ENCODE peak calls at places on chromosomes 7 and 10, in eight cellular contexts. D, Y, I, Q, M, T, A and L are unnamed samples.

GRCh38 chr7:54252256-54253035 is 289.7 kb upstream of the VSTM2A start:
- DNase-seq in D (no peak), Y (no peak), I (no peak), Q (no peak), M (no peak), T (no peak), A (no peak), L (no peak)

GRCh38 chr7:106143711-106144347 is 31.7 kb upstream of the SYPL1 start:
- DNase-seq in D (no peak), Y (no peak), I (no peak), Q (no peak), M (no peak), T (no peak), A (no peak), L (no peak)

GRCh38 chr10:70666960-70667798 is 5.1 kb upstream of the ADAMTS14 start:
- DNase-seq in D (no peak), Y (no peak), I (no peak), Q (no peak), M (no peak), T (no peak), A (no peak), L (no peak)

GRCh38 chr10:124417846-124418725 is 637 bp downstream of the OAT start:
- DNase-seq in D (peak), Y (peak), I (peak), Q (peak), M (no peak), T (peak), A (peak), L (peak)

GRCh38 chr10:6665847-6666246 is 85.8 kb upstream of the PRKCQ start:
- DNase-seq in D (no peak), Y (peak), I (no peak), Q (no peak), M (no peak), T (peak), A (no peak), L (no peak)

GRCh38 chr7:69363131-69363530 is 235.1 kb upstream of the AUTS2 start:
- DNase-seq in D (no peak), Y (no peak), I (no peak), Q (no peak), M (no peak), T (no peak), A (no peak), L (no peak)

GRCh38 chr10:132469197-132469942 is 68.2 kb upstream of the INPP5A start:
- DNase-seq in D (peak), Y (no peak), I (peak), Q (no peak), M (no peak), T (no peak), A (no peak), L (no peak)

GRCh38 chr7:956031-956430 is 1.6 kb upstream of the ADAP1 start:
- DNase-seq in D (no peak), Y (no peak), I (peak), Q (no peak), M (no peak), T (peak), A (peak), L (no peak)

GRCh38 chr10:71980181-71981023 is 16.2 kb downstream of the CHST3 start:
- DNase-seq in D (peak), Y (no peak), I (no peak), Q (no peak), M (no peak), T (peak), A (no peak), L (no peak)

GRCh38 chr10:95756796-95757657 is 1.1 kb downstream of the ENTPD1 start:
- DNase-seq in D (no peak), Y (no peak), I (no peak), Q (no peak), M (peak), T (no peak), A (no peak), L (no peak)

GRCh38 chr7:101163281-101164070 is 1.9 kb downstream of the VGF start:
- DNase-seq in D (no peak), Y (no peak), I (no peak), Q (no peak), M (no peak), T (peak), A (no peak), L (no peak)

GRCh38 chr7:159115601-159116501 is 28.8 kb downstream of the VIPR2 start:
- DNase-seq in D (no peak), Y (peak), I (no peak), Q (no peak), M (no peak), T (no peak), A (no peak), L (peak)

GRCh38 chr10:63702107-63702506 is 180.9 kb downstream of the REEP3 start:
- DNase-seq in D (no peak), Y (no peak), I (no peak), Q (no peak), M (no peak), T (no peak), A (peak), L (no peak)

GRCh38 chr10:48245977-48246376 is 28.5 kb downstream of the FRMPD2 start:
- DNase-seq in D (no peak), Y (no peak), I (no peak), Q (no peak), M (no peak), T (no peak), A (no peak), L (no peak)

GRCh38 chr10:4372601-4373000 is 453.4 kb upstream of the AKR1E2 start:
- DNase-seq in D (no peak), Y (no peak), I (no peak), Q (no peak), M (no peak), T (peak), A (no peak), L (no peak)

GRCh38 chr10:62433181-62433692 is 59.1 kb downstream of the ZNF365 start:
- DNase-seq in D (peak), Y (no peak), I (peak), Q (no peak), M (no peak), T (no peak), A (peak), L (no peak)

GRCh38 chr10:61760943-61761824 is 98.5 kb downstream of the CABCOCO1 start:
- DNase-seq in D (no peak), Y (no peak), I (no peak), Q (no peak), M (no peak), T (no peak), A (no peak), L (no peak)

GRCh38 chr7:140062528-140063299 is at the start of gene PARP12:
- DNase-seq in D (peak), Y (peak), I (peak), Q (peak), M (peak), T (peak), A (peak), L (peak)

GRCh38 chr7:84336303-84336702 is 141.7 kb upstream of the SEMA3A start:
- DNase-seq in D (no peak), Y (peak), I (no peak), Q (peak), M (peak), T (no peak), A (no peak), L (no peak)

GRCh38 chr10:62069452-62070191 is 168.1 kb downstream of the ARID5B start:
- DNase-seq in D (no peak), Y (no peak), I (no peak), Q (no peak), M (no peak), T (no peak), A (no peak), L (no peak)

GRCh38 chr10:88392222-88392621 is 190.9 kb downstream of the RNLS start:
- DNase-seq in D (no peak), Y (peak), I (no peak), Q (no peak), M (peak), T (no peak), A (no peak), L (no peak)

GRCh38 chr7:22351329-22351692 is 5.6 kb downstream of the RAPGEF5 start:
- DNase-seq in D (no peak), Y (peak), I (no peak), Q (no peak), M (peak), T (no peak), A (no peak), L (no peak)

GRCh38 chr10:12597800-12598750 is 248.7 kb downstream of the CAMK1D start:
- DNase-seq in D (no peak), Y (no peak), I (no peak), Q (no peak), M (no peak), T (no peak), A (no peak), L (peak)

GRCh38 chr7:152615052-152615741 is 60.7 kb downstream of the XRCC2 start:
- DNase-seq in D (no peak), Y (no peak), I (no peak), Q (peak), M (no peak), T (peak), A (no peak), L (no peak)

GRCh38 chr7:24718431-24718831 is 38.8 kb downstream of the GSDME start:
- DNase-seq in D (no peak), Y (no peak), I (no peak), Q (no peak), M (no peak), T (no peak), A (no peak), L (no peak)

GRCh38 chr10:97686301-97686961 is 610 bp downstream of the AVPI1 start:
- DNase-seq in D (no peak), Y (peak), I (no peak), Q (no peak), M (no peak), T (no peak), A (no peak), L (no peak)

GRCh38 chr7:43553999-43554398 is 28.9 kb upstream of the STK17A start:
- DNase-seq in D (no peak), Y (no peak), I (no peak), Q (no peak), M (no peak), T (no peak), A (no peak), L (no peak)

GRCh38 chr10:91597397-91597881 is 35.4 kb downstream of the PPP1R3C start:
- DNase-seq in D (no peak), Y (no peak), I (no peak), Q (peak), M (no peak), T (peak), A (no peak), L (no peak)

GRCh38 chr7:26990268-26990667 is 105.5 kb downstream of the HOXA1 start:
- DNase-seq in D (no peak), Y (no peak), I (no peak), Q (no peak), M (no peak), T (no peak), A (no peak), L (no peak)

GRCh38 chr10:63633677-63634487 is 112.7 kb downstream of the REEP3 start:
- DNase-seq in D (no peak), Y (no peak), I (no peak), Q (peak), M (no peak), T (peak), A (no peak), L (no peak)

GRCh38 chr10:104924101-104924795 is 283.2 kb downstream of the SORCS3 start:
- DNase-seq in D (no peak), Y (no peak), I (no peak), Q (peak), M (no peak), T (no peak), A (no peak), L (no peak)

GRCh38 chr7:151520419-151521229 is 929 bp upstream of the RHEB start:
- DNase-seq in D (peak), Y (no peak), I (peak), Q (no peak), M (no peak), T (peak), A (peak), L (peak)

GRCh38 chr7:2934984-2935740 is 91.1 kb upstream of the GNA12 start:
- DNase-seq in D (no peak), Y (no peak), I (peak), Q (no peak), M (no peak), T (peak), A (peak), L (peak)

GRCh38 chr7:25389489-25390106 is 161.3 kb upstream of the NPVF start:
- DNase-seq in D (no peak), Y (peak), I (no peak), Q (peak), M (peak), T (peak), A (no peak), L (no peak)

GRCh38 chr7:130695840-130696239 is 9.5 kb upstream of the TSGA13 start:
- DNase-seq in D (no peak), Y (peak), I (no peak), Q (peak), M (no peak), T (peak), A (no peak), L (no peak)

GRCh38 chr7:43148161-43148731 is 35.8 kb downstream of the HECW1 start:
- DNase-seq in D (no peak), Y (no peak), I (no peak), Q (no peak), M (no peak), T (no peak), A (no peak), L (no peak)

GRCh38 chr10:79585870-79586527 is 24.7 kb upstream of the SFTPA1 start:
- DNase-seq in D (no peak), Y (no peak), I (no peak), Q (no peak), M (no peak), T (no peak), A (no peak), L (no peak)

GRCh38 chr7:985915-986741 is 3.1 kb downstream of the CYP2W1 start:
- DNase-seq in D (no peak), Y (no peak), I (no peak), Q (no peak), M (no peak), T (peak), A (no peak), L (no peak)

GRCh38 chr7:50667789-50668226 is 102.6 kb upstream of the DDC start:
- DNase-seq in D (peak), Y (no peak), I (no peak), Q (no peak), M (no peak), T (no peak), A (no peak), L (no peak)

DNA sequence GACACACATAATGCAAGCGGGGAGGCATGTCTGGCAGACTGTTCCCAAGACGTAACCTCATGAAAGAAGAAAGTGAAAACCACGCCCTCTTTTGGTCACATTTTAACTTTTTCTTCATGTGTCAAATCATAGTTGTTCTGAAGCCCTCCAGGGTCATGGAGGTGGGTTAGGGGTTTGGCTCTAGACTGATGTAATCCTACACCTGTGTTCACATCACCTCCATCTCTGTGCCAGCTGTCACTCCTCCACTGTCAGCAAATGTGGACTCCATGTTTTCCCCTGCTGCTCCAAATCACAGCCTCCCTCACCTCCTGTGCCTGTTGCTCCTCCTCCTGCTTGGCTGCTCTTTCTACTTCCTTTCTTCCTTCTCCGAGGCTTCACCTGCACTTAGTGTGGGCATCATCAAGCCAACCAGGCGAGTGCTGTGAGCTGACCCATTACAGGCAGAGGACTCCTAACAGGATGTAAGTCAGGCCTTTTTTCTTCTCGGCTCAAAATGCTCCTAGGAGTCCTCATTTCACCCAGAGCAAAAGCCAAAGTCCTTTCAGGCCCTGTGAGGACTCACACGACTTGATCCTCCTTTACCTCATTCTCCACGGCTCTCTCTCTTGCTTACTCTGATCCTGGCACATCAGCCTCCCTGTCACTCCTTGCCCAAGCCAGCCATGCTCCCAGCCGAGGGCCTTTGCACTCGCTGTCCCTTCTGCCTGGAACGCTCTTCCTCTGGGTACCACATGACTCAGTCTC is 66.4 kb upstream of the IFRD1 start:
- DNase-seq in D (no peak), Y (peak), I (no peak), Q (peak), M (no peak), T (no peak), A (no peak), L (no peak)
- TF ChIP-seq CTCF in D (no peak), Y (peak), I (no peak), Q (peak), M (no peak), T (peak), A (peak), L (no peak)

DNA sequence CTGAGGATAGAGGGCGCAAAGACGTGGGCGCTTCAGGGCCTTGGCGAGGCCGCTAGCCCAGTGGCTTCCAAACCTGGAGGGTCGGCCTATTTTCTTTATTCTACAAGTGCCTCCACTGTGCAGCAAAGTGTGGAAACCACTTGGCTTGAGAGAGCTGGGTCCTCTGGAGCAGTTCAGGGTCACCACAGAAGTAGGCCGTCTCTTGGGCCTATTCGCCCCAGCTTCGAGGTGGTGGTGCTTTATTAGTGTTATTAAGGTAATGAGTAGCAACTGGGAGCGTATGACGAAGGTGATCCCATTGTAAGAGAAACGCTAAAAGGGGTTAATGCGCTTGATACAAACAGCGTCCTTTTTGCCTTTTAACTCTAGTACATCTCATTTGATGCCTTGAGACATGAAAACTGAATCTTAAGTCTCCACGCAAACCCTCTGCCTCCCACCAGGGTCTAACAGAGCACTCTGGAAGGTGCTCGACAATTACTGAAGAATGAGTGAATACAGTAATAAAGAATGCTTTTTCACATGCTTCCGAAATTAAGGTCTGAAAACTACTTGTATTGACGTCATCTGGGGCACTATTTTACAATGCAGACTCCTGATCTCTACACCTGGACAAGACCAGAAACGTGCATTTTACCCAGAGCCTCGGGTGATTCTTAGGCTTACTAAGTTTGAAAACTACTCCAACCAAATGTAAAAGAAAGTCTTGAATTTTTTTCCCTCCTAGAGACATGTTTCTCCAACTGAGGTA is 647 bp upstream of the GSAP start:
- DNase-seq in D (no peak), Y (peak), I (no peak), Q (no peak), M (no peak), T (peak), A (no peak), L (no peak)
- H3K27ac ChIP-seq in D (peak), Y (peak), I (peak), Q (no peak), M (peak), T (no peak), A (peak), L (peak)

GRCh38 chr7:122532406-122533269 is 166.3 kb downstream of the RNF133 start:
- DNase-seq in D (no peak), Y (peak), I (no peak), Q (no peak), M (no peak), T (peak), A (no peak), L (no peak)
- TF ChIP-seq CTCF in D (no peak), Y (peak), I (peak), Q (peak), M (no peak), T (peak), A (peak), L (no peak)

DNA sequence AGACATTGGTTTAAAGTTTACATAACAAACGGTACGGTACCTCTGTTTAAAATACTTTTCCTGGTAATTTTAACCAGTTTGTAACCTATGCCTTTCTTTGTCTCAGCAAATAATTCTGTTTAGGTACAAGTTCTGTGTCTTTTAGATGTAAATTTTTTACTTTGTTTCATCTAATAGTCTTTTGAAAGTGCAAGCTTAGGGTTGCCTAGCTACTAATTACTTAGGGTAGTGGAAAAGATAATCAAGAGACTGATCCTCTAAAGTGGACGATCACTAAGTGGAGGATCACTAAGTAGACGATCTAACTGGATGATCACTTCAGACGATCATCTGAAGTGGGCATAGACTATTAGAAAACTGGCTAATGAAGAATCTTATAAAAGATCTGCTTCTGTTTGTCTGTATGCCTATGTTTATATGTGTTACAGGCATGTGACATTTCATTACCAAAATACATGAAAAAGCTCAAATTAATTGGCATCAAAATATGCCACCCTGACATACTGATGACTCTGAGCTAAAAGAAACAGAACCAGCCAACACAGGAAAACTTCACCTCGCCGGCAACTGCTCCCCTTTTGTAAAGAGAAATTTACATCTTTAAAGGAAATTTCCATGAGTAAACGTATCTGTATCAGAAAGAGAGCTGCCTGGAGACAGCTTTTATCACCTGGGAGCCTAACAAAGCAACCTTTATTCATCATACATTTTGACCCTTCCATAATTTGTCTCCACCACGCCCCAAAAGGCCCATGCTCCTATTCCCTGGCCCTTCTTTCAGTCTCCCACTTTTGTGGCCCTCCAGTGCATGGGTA is 15.9 kb upstream of the FKBP9 start:
- DNase-seq in D (no peak), Y (no peak), I (no peak), Q (no peak), M (no peak), T (no peak), A (no peak), L (no peak)
- H3K27ac ChIP-seq in D (peak), Y (no peak), I (peak), Q (no peak), M (no peak), T (peak), A (peak), L (peak)

DNA sequence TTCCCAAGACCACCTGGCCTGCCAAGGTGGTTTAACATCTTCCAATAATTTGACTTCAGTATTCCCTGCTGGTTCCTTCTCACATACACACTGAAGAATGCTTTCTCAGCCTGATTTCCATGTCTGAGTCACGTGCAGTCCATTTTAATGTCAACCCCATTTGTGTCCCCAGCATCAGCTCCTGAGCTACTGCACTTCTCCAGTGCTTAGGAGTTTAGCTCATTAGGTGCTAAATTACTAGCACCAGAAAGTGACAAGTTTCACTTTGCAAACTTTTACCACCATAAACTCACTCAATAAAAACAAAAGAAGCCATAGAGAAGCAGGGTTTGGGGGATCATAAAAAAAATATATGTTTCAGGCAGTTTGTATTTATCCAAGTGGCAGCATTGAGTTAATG is 279.3 kb upstream of the SORCS1 start:
- DNase-seq in D (no peak), Y (no peak), I (no peak), Q (no peak), M (no peak), T (no peak), A (no peak), L (no peak)
- TF ChIP-seq CTCF in D (no peak), Y (no peak), I (no peak), Q (no peak), M (no peak), T (no peak), A (no peak), L (no peak)